ENCODE peak calls at places on chromosome 16, in four cellular contexts. O, Z, J and P are unnamed samples.

GRCh38 chr16:71648921-71649320 is 22.9 kb downstream of the MARVELD3 start:
- DNase-seq in J (no peak), O (no peak), Z (no peak), P (no peak)

GRCh38 chr16:2952679-2953078 is 11.4 kb upstream of the KREMEN2 start:
- DNase-seq in J (no peak), Z (no peak), O (no peak), P (no peak)

GRCh38 chr16:66344533-66345145 is 21.9 kb upstream of the CDH5 start:
- DNase-seq in O (no peak), J (peak; percentile 55), Z (peak; percentile 28), P (peak; percentile 45)

GRCh38 chr16:3021449-3022207 is 1.5 kb downstream of the TNFRSF12A start:
- DNase-seq in Z (peak; percentile 95), J (peak; percentile 80), O (peak; percentile 88), P (peak; percentile 88)

GRCh38 chr16:67959520-67959919 is 8.9 kb downstream of the SLC12A4 start:
- DNase-seq in J (no peak), Z (peak; percentile 46), O (peak; percentile 92), P (no peak)

GRCh38 chr16:70253291-70254094 is 1.8 kb upstream of the EXOSC6 start:
- DNase-seq in O (no peak), J (no peak), Z (peak; percentile 24), P (peak; percentile 47)

GRCh38 chr16:65846210-65846602 is 520.3 kb upstream of the CDH5 start:
- DNase-seq in O (no peak), J (no peak), Z (no peak), P (no peak)

GRCh38 chr16:56593573-56594291 is 4.4 kb downstream of the MT3 start:
- DNase-seq in O (no peak), J (no peak), Z (no peak), P (no peak)

GRCh38 chr16:68146583-68146982 is 61.4 kb downstream of the NFATC3 start:
- DNase-seq in O (no peak), Z (no peak), J (no peak), P (no peak)

GRCh38 chr16:31351246-31351936 is 3.6 kb upstream of the ITGAX start:
- DNase-seq in J (no peak), Z (no peak), O (no peak), P (no peak)

GRCh38 chr16:65524997-65525396 is 403.1 kb upstream of the CDH11 start:
- DNase-seq in O (peak; percentile 20), Z (no peak), J (no peak), P (no peak)

GRCh38 chr16:67013823-67014640 is 14.9 kb upstream of the CBFB start:
- DNase-seq in O (peak; percentile 87), Z (peak; percentile 17), J (peak; percentile 68), P (peak; percentile 82)

GRCh38 chr16:15777533-15778203 is 79.2 kb downstream of the MYH11 start:
- DNase-seq in Z (peak; percentile 27), J (peak; percentile 29), O (no peak), P (peak; percentile 34)

GRCh38 chr16:3115011-3115410 is 2.6 kb downstream of the ZNF205 start:
- DNase-seq in J (no peak), O (no peak), Z (no peak), P (no peak)

GRCh38 chr16:89266521-89267134 is 49.1 kb downstream of the ZNF778 start:
- DNase-seq in J (no peak), Z (no peak), O (no peak), P (no peak)

GRCh38 chr16:89268987-89269735 is 51.7 kb downstream of the ZNF778 start:
- DNase-seq in O (no peak), Z (peak; percentile 31), J (no peak), P (no peak)

GRCh38 chr16:89270666-89271345 is 53.3 kb downstream of the ZNF778 start:
- DNase-seq in O (no peak), J (no peak), Z (no peak), P (no peak)

GRCh38 chr16:89269805-89270665 is 52.5 kb downstream of the ZNF778 start:
- DNase-seq in O (no peak), Z (no peak), J (no peak), P (no peak)

DNA sequence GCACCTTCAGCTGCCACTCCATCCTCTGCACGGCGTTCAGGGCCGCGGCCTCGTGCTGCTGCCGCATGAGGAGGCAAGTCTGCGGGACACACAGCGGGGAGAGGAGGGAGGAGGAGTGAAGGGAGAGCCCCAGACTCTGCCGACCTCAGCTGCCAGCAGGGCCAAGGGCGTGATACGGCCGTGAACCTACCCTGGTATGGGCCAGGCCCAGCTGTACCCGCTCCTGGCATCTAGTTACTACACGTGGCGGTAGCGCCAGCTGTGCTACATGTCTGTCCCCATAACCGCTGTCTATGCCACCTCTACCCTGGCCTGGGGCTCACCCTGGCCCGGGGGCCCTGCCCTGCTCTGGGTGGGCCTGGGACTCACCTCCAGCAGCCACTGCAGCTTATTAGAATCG is 51.1 kb downstream of the ZNF778 start:
- DNase-seq in J (no peak), O (no peak), Z (no peak), P (no peak)
- TF ChIP-seq CTCF in J (no peak), O (no peak), Z (no peak), P (no peak)

GRCh38 chr16:589658-590159 is at the start of gene RAB40C:
- DNase-seq in J (peak; percentile 99), Z (peak; percentile 98), O (peak; percentile 99), P (peak; percentile 100)
- TF ChIP-seq CTCF in J (peak; percentile 17), Z (peak; percentile 50), O (no peak), P (no peak)

GRCh38 chr16:27368358-27368722 is 33.6 kb upstream of the IL21R start:
- DNase-seq in Z (no peak), O (no peak), J (no peak), P (no peak)
- TF ChIP-seq CTCF in Z (peak; percentile 4), O (no peak), J (no peak), P (no peak)

GRCh38 chr16:6335072-6335471 is 997.6 kb upstream of the RBFOX1 start:
- DNase-seq in Z (no peak), J (no peak), O (no peak), P (no peak)
- TF ChIP-seq CTCF in Z (peak; percentile 72), J (peak; percentile 9), O (no peak), P (peak; percentile 16)

GRCh38 chr16:77897038-77897437 is 108.7 kb downstream of the VAT1L start:
- DNase-seq in O (no peak), J (no peak), Z (no peak), P (no peak)

GRCh38 chr16:77897831-77898540 is 109.6 kb downstream of the VAT1L start:
- DNase-seq in J (no peak), O (no peak), Z (no peak), P (no peak)

GRCh38 chr16:77890075-77890474 is 101.7 kb downstream of the VAT1L start:
- DNase-seq in O (no peak), Z (no peak), J (no peak), P (no peak)

GRCh38 chr16:77896357-77896972 is 108.1 kb downstream of the VAT1L start:
- DNase-seq in J (no peak), O (no peak), Z (no peak), P (no peak)

GRCh38 chr16:77894054-77894632 is 105.8 kb downstream of the VAT1L start:
- DNase-seq in Z (no peak), O (peak; percentile 26), J (no peak), P (no peak)
- TF ChIP-seq CTCF in Z (no peak), O (no peak), J (no peak), P (no peak)

GRCh38 chr16:87371261-87371866 is 12.2 kb downstream of the FBXO31 start:
- DNase-seq in O (no peak), J (no peak), Z (no peak), P (no peak)

GRCh38 chr16:87372305-87372704 is 11.3 kb downstream of the FBXO31 start:
- DNase-seq in J (no peak), Z (no peak), O (no peak), P (no peak)

GRCh38 chr16:87376660-87377059 is 6.9 kb downstream of the FBXO31 start:
- DNase-seq in J (no peak), Z (no peak), O (no peak), P (no peak)

GRCh38 chr16:87375426-87376135 is 8.0 kb downstream of the FBXO31 start:
- DNase-seq in Z (peak; percentile 42), O (peak; percentile 36), J (no peak), P (no peak)

GRCh38 chr16:87374313-87374712 is 9.3 kb downstream of the FBXO31 start:
- DNase-seq in O (no peak), Z (no peak), J (no peak), P (no peak)
- TF ChIP-seq CTCF in O (no peak), Z (no peak), J (no peak), P (no peak)

DNA sequence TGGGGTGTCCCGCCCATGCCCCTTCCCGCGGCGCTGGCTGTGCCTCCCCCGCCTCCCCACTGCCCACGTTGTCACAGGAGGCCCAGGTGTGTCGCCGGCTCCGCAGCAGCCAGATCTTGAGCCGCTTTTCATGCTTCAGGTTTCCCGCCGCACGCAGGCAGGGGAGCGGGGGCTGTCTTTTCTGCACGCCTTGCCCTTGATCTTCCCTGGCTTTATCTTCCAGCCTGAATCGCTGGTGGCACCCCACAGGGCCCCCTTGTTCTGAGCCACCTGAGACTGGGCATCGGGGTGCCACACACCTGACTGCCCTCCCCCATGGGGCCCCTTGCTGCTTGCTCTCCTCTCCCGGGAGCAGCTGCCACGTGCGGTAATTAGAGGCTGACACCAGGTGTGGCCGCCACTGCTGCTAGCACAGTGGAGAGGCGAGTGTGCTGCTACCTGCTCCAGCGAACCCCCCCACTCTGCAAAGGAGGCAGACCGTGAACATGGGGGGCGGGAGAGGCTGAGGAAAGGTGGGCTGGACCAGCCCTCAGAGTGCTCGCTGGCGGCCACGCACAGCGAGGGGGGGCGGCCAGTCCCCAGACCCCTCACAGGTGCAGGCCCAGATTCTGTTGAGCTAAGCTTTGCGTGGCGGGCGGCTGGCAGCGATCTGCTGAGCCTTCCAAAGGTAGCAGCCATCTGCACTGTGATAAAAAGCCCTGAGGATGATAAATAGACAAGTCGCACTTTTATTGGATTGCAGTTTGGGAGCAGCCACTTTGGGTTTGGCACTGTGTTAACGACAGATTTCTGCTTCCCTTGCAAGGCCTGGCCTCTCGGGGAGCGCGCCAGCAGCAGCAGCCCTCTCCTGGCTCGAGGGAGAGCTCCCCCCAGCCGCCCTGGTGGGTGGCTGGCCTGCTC is 168.0 kb upstream of the GSE1 start:
- DNase-seq in O (no peak), Z (no peak), J (no peak), P (no peak)
- TF ChIP-seq CTCF in O (no peak), Z (no peak), J (no peak), P (no peak)

GRCh38 chr16:9225527-9226316 is 134.3 kb downstream of the HAPSTR1 start:
- DNase-seq in O (no peak), J (peak; percentile 30), Z (no peak), P (peak; percentile 25)
- TF ChIP-seq CTCF in O (no peak), J (peak; percentile 24), Z (peak; percentile 54), P (peak; percentile 32)

DNA sequence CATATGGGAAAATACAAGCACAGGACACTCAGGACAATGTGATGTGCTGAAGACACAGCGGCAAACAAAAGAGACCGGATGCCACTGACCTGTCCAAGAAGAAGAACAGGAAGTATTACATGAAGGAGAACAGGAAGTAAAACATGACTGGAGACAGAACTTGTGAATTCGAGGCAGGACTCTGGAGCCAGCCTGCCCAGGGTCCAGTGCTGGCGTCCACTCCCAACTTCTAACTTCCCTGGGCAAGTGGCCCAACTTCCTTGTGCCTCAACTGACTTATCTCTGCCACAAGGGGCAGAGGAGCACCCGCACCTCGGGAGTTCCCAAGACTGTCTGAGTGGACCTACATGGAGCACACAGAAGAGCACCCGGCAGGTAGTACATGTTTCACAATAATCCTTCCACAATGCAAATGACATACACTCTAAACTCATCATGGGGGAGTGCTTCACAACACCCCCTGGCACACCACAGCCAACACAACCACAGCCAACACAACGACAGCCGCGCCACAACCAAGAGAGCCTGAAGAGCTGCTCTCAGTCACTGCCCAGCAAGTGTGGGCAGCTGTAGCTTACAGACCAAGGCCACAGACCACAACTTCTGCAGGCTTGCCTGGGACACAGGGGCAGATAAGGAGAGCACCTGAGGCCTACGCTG is 36.6 kb downstream of the ANKRD11 start:
- DNase-seq in Z (no peak), J (no peak), O (peak; percentile 28), P (no peak)
- TF ChIP-seq CTCF in Z (peak; percentile 57), J (no peak), O (no peak), P (no peak)